ENCODE peak calls at places on chromosomes 11 and 22, in five cellular contexts. E is GM12865, N is astrocyte of the cerebellum, I is right atrium auricular region, Q is thyroid gland. O is an unnamed sample.

GRCh38 chr11:38411149-38411548 is 1813.1 kb upstream of the RAG2 start:
- DNase-seq in N (no peak), Q (no peak), I (no peak), E (no peak), O (no peak)

GRCh38 chr11:10561947-10562346 is 6.5 kb downstream of the LYVE1 start:
- DNase-seq in E (no peak), I (no peak), N (no peak), Q (no peak), O (no peak)

GRCh38 chr11:79466411-79466810 is 25.6 kb upstream of the TENM4 start:
- DNase-seq in I (no peak), N (peak), E (no peak), Q (no peak), O (peak)

GRCh38 chr11:79762271-79762935 is 321.6 kb upstream of the TENM4 start:
- DNase-seq in I (no peak), E (no peak), N (no peak), Q (no peak), O (peak)

GRCh38 chr11:2377511-2378443 is 667 bp downstream of the CD81 start:
- DNase-seq in Q (peak), N (no peak), E (peak), I (no peak), O (no peak)

GRCh38 chr22:37197451-37198289 is 9.6 kb upstream of the C1QTNF6 start:
- DNase-seq in N (no peak), Q (peak), I (peak), E (no peak), O (no peak)

GRCh38 chr22:19519041-19519926 is 4.9 kb downstream of the CLDN5 start:
- DNase-seq in N (no peak), Q (no peak), E (no peak), I (no peak), O (no peak)

GRCh38 chr11:69292221-69292648 is 1.7 kb upstream of the MYEOV start:
- DNase-seq in Q (peak), E (peak), N (no peak), I (no peak), O (no peak)

GRCh38 chr11:66011239-66011784 is 496 bp upstream of the CST6 start:
- DNase-seq in N (no peak), I (no peak), Q (peak), E (no peak), O (peak)

GRCh38 chr11:61273151-61274078 is 21.7 kb downstream of the VWCE start:
- DNase-seq in E (no peak), N (no peak), I (no peak), Q (peak), O (no peak)

GRCh38 chr22:38214248-38215056 is 12.7 kb downstream of the MAFF start:
- DNase-seq in Q (peak), N (no peak), I (peak), E (peak), O (no peak)

GRCh38 chr11:121383726-121384125 is 68.4 kb upstream of the SORL1 start:
- DNase-seq in I (no peak), E (no peak), Q (no peak), N (no peak), O (no peak)

GRCh38 chr22:27542602-27543001 is 259.0 kb downstream of the MN1 start:
- DNase-seq in E (no peak), N (no peak), I (no peak), Q (no peak), O (no peak)

GRCh38 chr11:93081694-93082093 is 112.2 kb downstream of the MTNR1B start:
- DNase-seq in N (no peak), I (no peak), Q (no peak), E (no peak), O (no peak)

GRCh38 chr11:11396290-11397042 is 43.4 kb upstream of the CSNK2A3 start:
- DNase-seq in E (no peak), Q (no peak), I (no peak), N (peak), O (no peak)

GRCh38 chr11:26550022-26550421 is 22.0 kb downstream of the MUC15 start:
- DNase-seq in I (no peak), E (no peak), Q (no peak), N (no peak), O (no peak)

GRCh38 chr22:37187891-37188761 is at the start of gene C1QTNF6:
- DNase-seq in E (no peak), N (no peak), Q (peak), I (no peak), O (no peak)

GRCh38 chr11:3614742-3615171 is 27.0 kb downstream of the ART5 start:
- DNase-seq in N (no peak), E (peak), I (no peak), Q (peak), O (no peak)

GRCh38 chr11:999009-999408 is 37.5 kb downstream of the MUC6 start:
- DNase-seq in N (no peak), Q (no peak), I (no peak), E (no peak), O (no peak)

GRCh38 chr11:68509105-68509504 is 48.6 kb downstream of the PPP6R3 start:
- DNase-seq in E (no peak), I (no peak), N (no peak), Q (no peak), O (no peak)

GRCh38 chr11:65650547-65651338 is 12.0 kb downstream of the RELA start:
- DNase-seq in N (no peak), I (no peak), Q (no peak), E (no peak), O (no peak)

GRCh38 chr11:76173663-76174062 is 32.6 kb downstream of the WNT11 start:
- DNase-seq in N (no peak), I (no peak), Q (no peak), E (no peak), O (no peak)

GRCh38 chr11:109772846-109773400 is 320.3 kb upstream of the ZC3H12C start:
- DNase-seq in I (no peak), E (no peak), N (no peak), Q (no peak), O (no peak)

GRCh38 chr11:67289226-67289650 is at the start of gene ANKRD13D:
- DNase-seq in E (no peak), N (no peak), I (no peak), Q (no peak), O (no peak)

GRCh38 chr22:46841528-46841927 is 79.1 kb downstream of the TBC1D22A start:
- DNase-seq in E (no peak), Q (no peak), N (no peak), I (no peak), O (no peak)

GRCh38 chr11:9265211-9266131 is at the start of gene DENND5A:
- DNase-seq in Q (peak), E (peak), I (peak), N (peak), O (peak)

GRCh38 chr11:9266926-9267325 is 1.8 kb upstream of the DENND5A start:
- DNase-seq in I (no peak), N (no peak), Q (no peak), E (no peak), O (no peak)

GRCh38 chr11:9267680-9268079 is 2.5 kb upstream of the DENND5A start:
- DNase-seq in E (no peak), I (no peak), Q (no peak), N (no peak), O (no peak)

GRCh38 chr11:9264381-9265210 is 554 bp downstream of the DENND5A start:
- DNase-seq in E (no peak), Q (peak), I (peak), N (peak), O (peak)

GRCh38 chr11:9266132-9266736 is 1.1 kb upstream of the DENND5A start:
- DNase-seq in I (no peak), N (no peak), Q (no peak), E (no peak), O (no peak)
- H3K4me3 ChIP-seq in I (no peak), N (no peak), Q (no peak), E (no peak), O (no peak)

GRCh38 chr22:28711820-28712777 is 29.5 kb downstream of the CHEK2 start:
- DNase-seq in I (no peak), Q (no peak), N (peak), E (no peak), O (peak)
- H3K4me3 ChIP-seq in I (peak), Q (no peak), N (no peak), E (no peak), O (peak)

GRCh38 chr22:29475550-29475949 is 4.5 kb upstream of the NEFH start:
- DNase-seq in N (no peak), E (peak), I (no peak), Q (no peak), O (no peak)

GRCh38 chr22:29464581-29464980 is 15.4 kb upstream of the NEFH start:
- DNase-seq in N (no peak), E (no peak), Q (no peak), I (no peak), O (no peak)

GRCh38 chr22:29469755-29470154 is 10.3 kb upstream of the NEFH start:
- DNase-seq in N (no peak), E (no peak), I (no peak), Q (peak), O (no peak)

GRCh38 chr22:29473001-29473400 is 7.0 kb upstream of the NEFH start:
- DNase-seq in E (no peak), I (no peak), Q (no peak), N (no peak), O (no peak)

DNA sequence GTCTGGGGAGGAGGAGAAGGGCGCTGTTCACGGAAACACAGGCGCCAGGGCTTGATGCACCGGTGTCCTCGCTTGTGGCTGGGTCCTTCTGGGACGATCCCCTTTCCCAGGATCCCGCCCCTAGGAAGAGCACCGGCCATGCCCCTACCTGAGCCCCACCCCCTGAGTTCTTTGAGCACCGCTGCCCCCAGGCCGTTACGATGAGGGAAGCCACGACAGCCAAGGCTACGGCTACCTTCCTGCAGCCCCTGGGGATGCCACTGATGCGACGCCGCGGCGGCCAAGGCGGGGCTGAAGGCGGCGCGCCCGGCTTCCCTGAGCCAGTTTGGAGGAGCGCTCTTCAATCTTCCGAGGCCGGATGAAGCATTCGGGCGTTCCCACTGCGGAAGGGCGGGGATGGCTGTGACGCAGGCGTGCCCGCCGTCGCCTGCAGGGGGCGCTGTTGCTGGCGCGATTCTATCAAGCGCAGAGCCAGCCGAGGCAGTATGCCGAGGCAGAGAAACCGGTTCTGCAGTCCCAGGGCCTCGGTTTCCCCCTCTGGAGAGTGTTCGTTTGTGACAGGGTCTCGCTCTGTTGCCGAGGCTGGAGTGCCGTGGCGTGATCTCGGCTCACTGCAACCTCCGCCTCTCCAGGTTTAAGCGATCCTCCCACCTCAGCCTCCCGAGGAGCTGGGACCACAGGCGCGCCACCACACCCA is 9.7 kb upstream of the NEFH start:
- DNase-seq in Q (peak), I (peak), E (peak), N (no peak), O (no peak)
- H3K4me3 ChIP-seq in Q (no peak), I (peak), E (peak), N (peak), O (peak)

GRCh38 chr11:16335236-16335962 is 20.9 kb downstream of the SOX6 start:
- DNase-seq in N (no peak), I (no peak), Q (no peak), E (no peak), O (no peak)
- H3K4me3 ChIP-seq in N (no peak), I (no peak), Q (no peak), E (no peak), O (no peak)

GRCh38 chr11:107856981-107857517 is 1.5 kb downstream of the SLC35F2 start:
- DNase-seq in I (peak), N (no peak), E (no peak), Q (no peak), O (no peak)
- H3K4me3 ChIP-seq in I (no peak), N (peak), E (peak), Q (no peak), O (no peak)